ENCODE peak calls at places on chromosome 3, in seven cellular contexts. O, F, Q, Z, I, M and N are unnamed samples.

GRCh38 chr3:12180218-12180617 is 21.5 kb upstream of the TIMP4 start:
- DNase-seq in O (peak; percentile 86), F (no peak), Q (no peak), Z (no peak), I (no peak), M (peak; percentile 64), N (peak; percentile 49)

GRCh38 chr3:27976933-27977332 is 254.8 kb upstream of the EOMES start:
- DNase-seq in O (no peak), F (no peak), Q (no peak), Z (no peak), I (no peak), M (peak; percentile 42), N (no peak)

GRCh38 chr3:101077361-101078011 is 84.3 kb upstream of the ABI3BP start:
- DNase-seq in O (no peak), F (no peak), Q (no peak), Z (no peak), I (no peak), M (no peak), N (no peak)

GRCh38 chr3:57068437-57069089 is 8.1 kb downstream of the SPATA12 start:
- DNase-seq in O (no peak), F (peak; percentile 79), Q (no peak), Z (peak; percentile 52), I (no peak), M (peak; percentile 85), N (peak; percentile 27)

GRCh38 chr3:150020527-150020926 is 49.8 kb upstream of the PFN2 start:
- DNase-seq in O (no peak), F (no peak), Q (no peak), Z (no peak), I (no peak), M (peak; percentile 51), N (no peak)

GRCh38 chr3:142087676-142088075 is 61.7 kb downstream of the TFDP2 start:
- DNase-seq in O (no peak), F (no peak), Q (no peak), Z (no peak), I (no peak), M (peak; percentile 79), N (no peak)

GRCh38 chr3:9901967-9902366 is 681 bp upstream of the IL17RE start:
- DNase-seq in O (no peak), F (no peak), Q (no peak), Z (no peak), I (no peak), M (no peak), N (no peak)

GRCh38 chr3:65928110-65928509 is 110.6 kb downstream of the MAGI1 start:
- DNase-seq in O (no peak), F (no peak), Q (no peak), Z (no peak), I (no peak), M (no peak), N (no peak)

GRCh38 chr3:194030372-194030771 is 105.6 kb upstream of the HES1 start:
- DNase-seq in O (no peak), F (no peak), Q (no peak), Z (no peak), I (no peak), M (no peak), N (no peak)

GRCh38 chr3:120168038-120168437 is 73.8 kb upstream of the GSK3B start:
- DNase-seq in O (no peak), F (no peak), Q (no peak), Z (no peak), I (no peak), M (no peak), N (no peak)

GRCh38 chr3:10263549-10264363 is 15.5 kb downstream of the TATDN2 start:
- DNase-seq in O (no peak), F (peak; percentile 28), Q (peak; percentile 49), Z (no peak), I (no peak), M (peak; percentile 77), N (no peak)

GRCh38 chr3:39809181-39809994 is at the start of gene MYRIP:
- DNase-seq in O (peak; percentile 85), F (no peak), Q (no peak), Z (peak; percentile 20), I (no peak), M (no peak), N (peak; percentile 61)

GRCh38 chr3:123635717-123636116 is 50.9 kb upstream of the HACD2 start:
- DNase-seq in O (no peak), F (no peak), Q (no peak), Z (no peak), I (no peak), M (no peak), N (no peak)

GRCh38 chr3:94862703-94863102 is 799.8 kb downstream of the NSUN3 start:
- DNase-seq in O (no peak), F (no peak), Q (no peak), Z (no peak), I (no peak), M (no peak), N (no peak)

GRCh38 chr3:38755130-38755529 is 60.9 kb downstream of the SCN10A start:
- DNase-seq in O (no peak), F (no peak), Q (no peak), Z (no peak), I (no peak), M (no peak), N (no peak)

GRCh38 chr3:98741121-98741716 is 21.9 kb upstream of the ST3GAL6 start:
- DNase-seq in O (no peak), F (no peak), Q (no peak), Z (no peak), I (no peak), M (no peak), N (no peak)

GRCh38 chr3:51686512-51687215 is 15.6 kb downstream of the TEX264 start:
- DNase-seq in O (peak; percentile 72), F (peak; percentile 70), Q (peak; percentile 55), Z (peak; percentile 54), I (no peak), M (peak; percentile 37), N (peak; percentile 64)

GRCh38 chr3:43970351-43970750 is 271.3 kb upstream of the TOPAZ1 start:
- DNase-seq in O (no peak), F (no peak), Q (no peak), Z (no peak), I (no peak), M (no peak), N (no peak)

GRCh38 chr3:151085227-151085888 is at the start of gene MED12L:
- DNase-seq in O (peak; percentile 79), F (peak; percentile 32), Q (no peak), Z (peak; percentile 41), I (peak; percentile 37), M (peak; percentile 94), N (peak; percentile 68)

GRCh38 chr3:53140575-53141467 is 10.6 kb upstream of the RFT1 start:
- DNase-seq in O (no peak), F (no peak), Q (no peak), Z (no peak), I (no peak), M (peak; percentile 78), N (no peak)

GRCh38 chr3:157594413-157594812 is 91.2 kb upstream of the VEPH1 start:
- DNase-seq in O (no peak), F (no peak), Q (no peak), Z (no peak), I (no peak), M (no peak), N (no peak)

GRCh38 chr3:127692501-127693335 is 20.0 kb downstream of the ABTB1 start:
- DNase-seq in O (peak; percentile 24), F (no peak), Q (no peak), Z (no peak), I (no peak), M (no peak), N (no peak)

GRCh38 chr3:180617049-180617448 is 15.1 kb downstream of the TTC14 start:
- DNase-seq in O (no peak), F (no peak), Q (no peak), Z (no peak), I (no peak), M (no peak), N (no peak)

GRCh38 chr3:1908651-1909445 is 189.8 kb upstream of the CNTN4 start:
- DNase-seq in O (no peak), F (no peak), Q (no peak), Z (no peak), I (no peak), M (no peak), N (no peak)

GRCh38 chr3:145820175-145820574 is 340.8 kb downstream of the PLOD2 start:
- DNase-seq in O (no peak), F (no peak), Q (no peak), Z (no peak), I (no peak), M (no peak), N (no peak)

GRCh38 chr3:134364061-134364935 is 9.9 kb downstream of the AMOTL2 start:
- DNase-seq in O (peak; percentile 94), F (no peak), Q (no peak), Z (no peak), I (no peak), M (peak; percentile 94), N (peak; percentile 95)

GRCh38 chr3:31255007-31255603 is 277.6 kb upstream of the STT3B start:
- DNase-seq in O (no peak), F (no peak), Q (no peak), Z (no peak), I (no peak), M (no peak), N (no peak)